ENCODE peak calls at places on chromosomes 11 and 22, in seven cellular contexts. L, N, T, H, F, P and U are unnamed samples.

GRCh38 chr22:20319041-20319744 is 667 bp downstream of the DGCR6L start:
- DNase-seq in F (peak), T (no peak), H (no peak), L (peak), N (no peak), P (no peak), U (no peak)

GRCh38 chr22:23522642-23523251 is 57.3 kb downstream of the IGLL1 start:
- DNase-seq in F (peak), T (peak), H (peak), L (no peak), N (no peak), P (no peak), U (no peak)

GRCh38 chr11:127632546-127632945 is 632.0 kb upstream of the KIRREL3 start:
- DNase-seq in L (no peak), F (no peak), N (no peak), T (no peak), H (no peak), P (no peak), U (no peak)

GRCh38 chr11:120520091-120520822 is 8.7 kb downstream of the GRIK4 start:
- DNase-seq in H (no peak), N (no peak), P (no peak), L (no peak), F (no peak), T (no peak), U (no peak)

GRCh38 chr11:78295347-78295746 is 106.6 kb downstream of the USP35 start:
- DNase-seq in P (peak), N (no peak), T (no peak), F (no peak), L (no peak), H (no peak), U (no peak)

GRCh38 chr11:86101493-86101892 is 32.6 kb upstream of the PICALM start:
- DNase-seq in F (peak), T (no peak), N (no peak), H (no peak), P (peak), L (no peak), U (no peak)

GRCh38 chr11:16338397-16338796 is 17.9 kb downstream of the SOX6 start:
- DNase-seq in L (no peak), T (no peak), F (no peak), P (peak), N (no peak), H (no peak), U (no peak)

GRCh38 chr22:19663286-19663815 is 51.0 kb upstream of the SEPTIN5 start:
- DNase-seq in L (peak), N (peak), F (peak), T (peak), H (no peak), P (peak), U (peak)

GRCh38 chr22:40196628-40197027 is 18.9 kb downstream of the TNRC6B start:
- DNase-seq in T (no peak), N (no peak), P (peak), F (peak), H (no peak), L (no peak), U (no peak)

GRCh38 chr22:22836635-22837034 is 51.0 kb upstream of the IGLL5 start:
- DNase-seq in H (no peak), N (no peak), F (peak), T (no peak), L (no peak), P (peak), U (no peak)

GRCh38 chr11:111870522-111870886 is 877 bp downstream of the ALG9 start:
- DNase-seq in H (no peak), N (no peak), F (no peak), L (no peak), P (no peak), T (no peak), U (no peak)

GRCh38 chr11:111871693-111872161 is 346 bp upstream of the ALG9 start:
- DNase-seq in L (no peak), N (no peak), T (no peak), P (peak), F (no peak), H (no peak), U (no peak)

GRCh38 chr11:111870113-111870512 is 1.3 kb downstream of the ALG9 start:
- DNase-seq in T (no peak), F (no peak), N (no peak), L (no peak), H (no peak), P (peak), U (no peak)

GRCh38 chr11:111870887-111871692 is at the start of gene ALG9:
- DNase-seq in L (peak), H (peak), F (peak), P (peak), N (peak), T (peak), U (peak)
- H3K4me3 ChIP-seq in L (peak), H (peak), F (peak), P (peak), N (peak), T (peak), U (peak)

GRCh38 chr11:33899383-33900037 is 7.6 kb upstream of the LMO2 start:
- DNase-seq in L (no peak), F (peak), N (peak), H (no peak), P (peak), T (peak), U (peak)
- H3K4me3 ChIP-seq in L (no peak), F (no peak), N (no peak), H (no peak), P (no peak), T (no peak), U (no peak)

GRCh38 chr11:13928566-13929251 is 33.8 kb upstream of the SPON1 start:
- DNase-seq in L (no peak), F (peak), H (no peak), T (no peak), N (no peak), P (peak), U (peak)

GRCh38 chr11:13923716-13924650 is 38.5 kb upstream of the SPON1 start:
- DNase-seq in N (no peak), L (no peak), H (no peak), F (peak), T (no peak), P (no peak), U (no peak)

GRCh38 chr11:13927496-13927895 is 35.0 kb upstream of the SPON1 start:
- DNase-seq in L (no peak), H (no peak), P (no peak), F (no peak), N (no peak), T (no peak), U (no peak)

GRCh38 chr11:13924801-13925327 is 37.7 kb upstream of the SPON1 start:
- DNase-seq in H (no peak), T (no peak), N (no peak), L (peak), F (peak), P (no peak), U (no peak)

DNA sequence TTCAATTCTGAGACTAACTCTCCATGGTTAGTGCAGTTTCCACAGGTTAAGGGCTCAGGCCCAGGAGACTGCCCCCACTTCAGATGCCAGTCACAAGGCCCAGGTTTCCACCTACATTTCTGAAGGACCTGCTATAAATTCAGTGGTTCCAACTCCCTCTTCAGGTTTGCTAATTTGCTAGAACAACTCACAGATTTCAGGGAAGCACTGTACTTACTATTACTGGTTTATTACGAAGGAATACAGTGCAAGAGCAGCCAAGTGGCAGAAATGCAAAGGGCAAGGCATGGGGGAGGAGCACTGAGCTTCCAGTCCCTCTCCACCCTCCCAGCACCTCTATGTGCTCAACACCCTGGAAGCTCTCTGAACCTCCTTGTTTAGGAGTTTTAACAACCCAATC is 39.3 kb upstream of the SPON1 start:
- DNase-seq in P (no peak), H (no peak), F (no peak), L (no peak), N (no peak), T (peak), U (no peak)
- H3K4me3 ChIP-seq in P (no peak), H (no peak), F (no peak), L (no peak), N (no peak), T (no peak), U (no peak)

GRCh38 chr11:34126959-34127848 is 21.8 kb downstream of the NAT10 start:
- DNase-seq in L (no peak), N (no peak), F (peak), T (no peak), H (no peak), P (peak), U (no peak)

GRCh38 chr11:34132261-34132965 is 27.0 kb downstream of the NAT10 start:
- DNase-seq in N (no peak), F (no peak), P (no peak), L (no peak), T (no peak), H (no peak), U (no peak)

GRCh38 chr11:34124885-34125668 is 19.6 kb downstream of the NAT10 start:
- DNase-seq in T (no peak), H (no peak), N (no peak), P (no peak), L (no peak), F (no peak), U (no peak)

GRCh38 chr11:34134765-34135164 is 29.3 kb downstream of the NAT10 start:
- DNase-seq in H (no peak), F (no peak), T (no peak), P (no peak), N (no peak), L (no peak), U (no peak)

GRCh38 chr11:34128824-34129223 is 23.4 kb downstream of the NAT10 start:
- DNase-seq in T (no peak), L (no peak), P (no peak), N (no peak), F (no peak), H (no peak), U (no peak)
- H3K4me3 ChIP-seq in T (no peak), L (no peak), P (no peak), N (no peak), F (no peak), H (no peak), U (no peak)

DNA sequence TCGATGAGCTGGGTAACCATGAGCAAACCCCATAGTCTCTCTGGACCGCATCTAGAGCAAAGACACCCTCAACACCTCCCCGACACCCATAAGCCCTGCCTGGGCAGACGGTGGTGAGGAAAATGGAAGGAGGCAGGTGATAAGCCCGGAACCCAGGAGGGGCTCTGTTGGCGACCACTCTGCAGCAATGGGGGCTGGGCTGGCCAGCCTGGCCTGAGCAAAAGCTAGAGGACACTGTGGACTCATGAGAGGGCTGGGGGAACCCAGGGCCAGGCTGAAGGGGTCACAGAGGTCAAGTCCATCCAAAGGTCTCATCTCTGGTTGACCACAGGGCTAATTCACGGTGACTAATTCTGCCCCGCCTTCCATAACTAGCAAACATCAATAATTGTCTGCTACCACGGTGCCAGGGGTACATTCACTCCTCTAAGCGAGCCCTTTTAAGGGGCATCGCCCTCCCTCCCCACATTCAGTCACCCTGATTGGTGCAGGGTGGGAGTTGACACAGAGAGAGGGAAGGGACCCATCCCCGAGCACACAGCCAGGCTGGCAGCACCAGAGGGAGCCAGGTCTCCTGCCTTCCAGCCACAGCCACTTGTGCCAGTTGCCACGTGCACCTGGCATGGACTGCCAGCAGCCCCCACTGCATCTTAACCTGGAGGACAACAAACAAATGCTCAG is 4.0 kb downstream of the PYGM start:
- DNase-seq in L (no peak), P (no peak), F (no peak), N (no peak), T (no peak), H (no peak), U (no peak)
- H3K4me3 ChIP-seq in L (no peak), P (no peak), F (no peak), N (no peak), T (no peak), H (no peak), U (no peak)

DNA sequence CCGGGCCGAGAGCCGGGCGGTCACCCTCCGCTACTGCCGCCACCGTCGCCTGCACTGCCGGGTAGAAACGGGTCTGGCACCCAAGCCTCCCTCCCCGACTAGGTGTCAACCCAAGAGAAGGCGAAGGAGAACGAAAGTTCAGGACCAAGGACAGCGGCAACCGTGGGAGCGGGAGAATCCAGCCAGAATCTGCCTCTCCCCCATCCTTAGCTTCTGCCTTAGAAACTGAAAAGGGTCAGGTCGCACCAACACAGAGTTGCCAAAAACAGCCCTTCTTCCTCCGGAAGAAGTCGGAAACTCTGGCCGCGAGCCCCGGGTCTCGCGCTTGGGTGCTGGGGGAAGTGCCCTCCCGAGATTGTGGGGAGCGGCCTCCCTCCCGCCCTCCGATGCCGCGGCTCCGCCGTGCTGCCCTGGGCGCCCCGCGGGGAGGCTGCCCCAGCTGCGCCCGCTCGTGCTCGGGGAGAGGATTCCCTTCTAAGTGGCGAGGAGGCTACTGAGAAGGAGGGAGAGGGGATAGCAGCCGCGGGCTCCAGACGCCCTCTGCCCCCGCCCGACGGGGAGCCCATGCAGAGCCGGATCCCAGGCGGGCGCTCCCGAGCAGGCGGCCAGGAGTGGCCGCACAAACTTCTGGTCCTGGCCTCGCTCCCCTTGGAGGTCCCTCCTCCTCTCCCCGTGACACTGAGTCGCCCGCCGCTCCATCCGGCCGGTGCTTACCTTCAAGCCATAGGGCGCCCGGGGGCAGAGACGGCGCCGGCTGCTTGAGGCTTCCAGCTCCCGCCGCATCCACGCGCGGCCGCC is 637 bp downstream of the DRD2 start:
- DNase-seq in F (peak), L (peak), P (peak), N (peak), H (peak), T (peak), U (peak)
- H3K4me3 ChIP-seq in F (no peak), L (no peak), P (no peak), N (no peak), H (no peak), T (no peak), U (no peak)

GRCh38 chr22:26592368-26593015 is 2.6 kb upstream of the TPST2 start:
- DNase-seq in H (peak), P (peak), N (peak), F (no peak), L (peak), T (no peak), U (no peak)

GRCh38 chr22:26589367-26589844 is 526 bp downstream of the TPST2 start:
- DNase-seq in F (peak), N (peak), L (peak), T (peak), H (peak), P (no peak), U (no peak)

GRCh38 chr22:26589845-26590524 is at the start of gene TPST2:
- DNase-seq in T (peak), P (peak), H (peak), L (peak), F (peak), N (peak), U (no peak)

GRCh38 chr22:26588749-26589366 is 1.1 kb downstream of the TPST2 start:
- DNase-seq in P (no peak), N (no peak), L (peak), T (no peak), F (no peak), H (no peak), U (no peak)

GRCh38 chr22:26590525-26590858 is 560 bp upstream of the TPST2 start:
- DNase-seq in F (no peak), N (peak), P (peak), L (peak), H (no peak), T (no peak), U (no peak)
- H3K4me3 ChIP-seq in F (peak), N (peak), P (peak), L (peak), H (peak), T (peak), U (peak)

GRCh38 chr11:114171257-114172054 is 111.9 kb downstream of the ZBTB16 start:
- DNase-seq in T (peak), P (no peak), N (peak), L (no peak), H (no peak), F (peak), U (no peak)
- H3K4me3 ChIP-seq in T (no peak), P (no peak), N (no peak), L (no peak), H (no peak), F (no peak), U (no peak)

DNA sequence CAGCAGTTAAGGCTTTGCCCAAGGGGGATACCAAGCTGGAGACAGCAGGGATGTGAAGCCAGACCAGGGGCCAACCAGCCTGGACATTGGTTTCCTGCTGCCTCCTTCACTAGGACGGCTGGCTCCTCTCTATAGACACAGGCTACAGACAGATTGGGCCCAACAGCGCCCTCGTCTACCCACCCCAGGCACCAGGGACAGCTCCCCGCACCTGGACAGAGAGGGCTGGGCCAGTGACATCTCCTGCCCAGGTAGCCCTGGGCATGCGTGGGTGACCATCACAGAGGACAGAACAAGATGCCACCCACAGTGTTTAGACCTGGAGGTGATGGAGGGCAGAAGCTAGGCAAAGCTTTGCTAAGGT is 1.2 kb downstream of the DKK3 start:
- DNase-seq in T (no peak), F (no peak), H (no peak), L (no peak), P (no peak), N (no peak), U (no peak)
- H3K4me3 ChIP-seq in T (no peak), F (no peak), H (no peak), L (no peak), P (peak), N (no peak), U (no peak)

GRCh38 chr22:49697047-49697446 is 130.6 kb downstream of the BRD1 start:
- DNase-seq in T (no peak), N (no peak), H (no peak), L (no peak), P (no peak), F (no peak), U (no peak)
- H3K4me3 ChIP-seq in T (no peak), N (no peak), H (no peak), L (no peak), P (no peak), F (no peak), U (no peak)